ENCODE peak calls at places on chromosome 7, in six cellular contexts. D is SK-N-MC; A is HEK293T; S is cardiac septum; K is head of caudate nucleus; G is CD8-positive, alpha-beta T cell. F is an unnamed sample.

GRCh38 chr7:80253653-80254052 is 119.0 kb downstream of the GNAI1 start:
- DNase-seq in D (no peak), A (no peak), S (no peak), K (no peak), G (no peak), F (no peak)

GRCh38 chr7:96084880-96085551 is 236.9 kb downstream of the SLC25A13 start:
- DNase-seq in D (no peak), A (no peak), S (no peak), K (no peak), G (no peak), F (no peak)

GRCh38 chr7:132275811-132276210 is 300.5 kb downstream of the PLXNA4 start:
- DNase-seq in D (no peak), A (no peak), S (no peak), K (no peak), G (no peak), F (no peak)

GRCh38 chr7:152674860-152675760 is 831 bp downstream of the XRCC2 start:
- DNase-seq in D (peak), A (peak), S (no peak), K (no peak), G (no peak), F (peak)

GRCh38 chr7:140977351-140978140 is 37.2 kb downstream of the MRPS33 start:
- DNase-seq in D (no peak), A (no peak), S (no peak), K (no peak), G (no peak), F (no peak)

GRCh38 chr7:130560972-130561371 is 69.1 kb downstream of the MEST start:
- DNase-seq in D (peak), A (peak), S (no peak), K (no peak), G (no peak), F (no peak)

GRCh38 chr7:21318190-21318915 is 109.5 kb upstream of the SP4 start:
- DNase-seq in D (no peak), A (no peak), S (no peak), K (no peak), G (no peak), F (no peak)

GRCh38 chr7:131546126-131546525 is 10.3 kb downstream of the PODXL start:
- DNase-seq in D (no peak), A (no peak), S (peak), K (no peak), G (no peak), F (no peak)

GRCh38 chr7:34900891-34901493 is 136.3 kb downstream of the DPY19L1 start:
- DNase-seq in D (no peak), A (peak), S (no peak), K (no peak), G (no peak), F (peak)

GRCh38 chr7:24812313-24812945 is 55.2 kb upstream of the GSDME start:
- DNase-seq in D (no peak), A (peak), S (no peak), K (no peak), G (peak), F (peak)

GRCh38 chr7:28078036-28078901 is 102.3 kb downstream of the JAZF1 start:
- DNase-seq in D (no peak), A (peak), S (no peak), K (no peak), G (peak), F (peak)

GRCh38 chr7:85890244-85890811 is 703.5 kb upstream of the SEMA3D start:
- DNase-seq in D (peak), A (peak), S (no peak), K (no peak), G (no peak), F (peak)

GRCh38 chr7:41481353-41481752 is 221.5 kb downstream of the INHBA start:
- DNase-seq in D (no peak), A (no peak), S (no peak), K (no peak), G (no peak), F (no peak)

GRCh38 chr7:47188653-47189315 is 393.1 kb downstream of the TNS3 start:
- DNase-seq in D (no peak), A (no peak), S (no peak), K (no peak), G (no peak), F (peak)

GRCh38 chr7:2030475-2031456 is 202.0 kb downstream of the MAD1L1 start:
- DNase-seq in D (no peak), A (no peak), S (peak), K (no peak), G (peak), F (peak)

GRCh38 chr7:116236020-116236630 is 25.8 kb downstream of the TES start:
- DNase-seq in D (peak), A (no peak), S (no peak), K (peak), G (peak), F (peak)

GRCh38 chr7:158814637-158815036 is 14.7 kb downstream of the ESYT2 start:
- DNase-seq in D (no peak), A (no peak), S (no peak), K (no peak), G (peak), F (no peak)

GRCh38 chr7:111796671-111797070 is 234.4 kb upstream of the IMMP2L start:
- DNase-seq in D (no peak), A (no peak), S (no peak), K (no peak), G (no peak), F (no peak)

GRCh38 chr7:46934198-46934825 is 647.6 kb downstream of the TNS3 start:
- DNase-seq in D (no peak), A (no peak), S (no peak), K (no peak), G (no peak), F (no peak)

GRCh38 chr7:135744938-135745701 is 3.5 kb downstream of the FAM180A start:
- DNase-seq in D (no peak), A (no peak), S (no peak), K (no peak), G (no peak), F (no peak)

GRCh38 chr7:50362712-50363282 is 58.3 kb downstream of the IKZF1 start:
- DNase-seq in D (no peak), A (no peak), S (no peak), K (no peak), G (peak), F (no peak)

GRCh38 chr7:142637240-142637639 is 112.0 kb upstream of the PRSS1 start:
- DNase-seq in D (no peak), A (no peak), S (no peak), K (no peak), G (no peak), F (no peak)

GRCh38 chr7:135362871-135363270 is 129.2 kb downstream of the STRA8 start:
- DNase-seq in D (no peak), A (peak), S (no peak), K (no peak), G (no peak), F (no peak)

GRCh38 chr7:29457565-29457971 is 106.1 kb upstream of the PRR15 start:
- DNase-seq in D (no peak), A (no peak), S (no peak), K (peak), G (no peak), F (no peak)

GRCh38 chr7:78530351-78530750 is 731.8 kb downstream of the PHTF2 start:
- DNase-seq in D (no peak), A (no peak), S (no peak), K (peak), G (no peak), F (no peak)

GRCh38 chr7:136036336-136036735 is 59.2 kb upstream of the MTPN start:
- DNase-seq in D (no peak), A (no peak), S (no peak), K (no peak), G (no peak), F (no peak)

GRCh38 chr7:72462311-72462710 is 50.2 kb upstream of the CALN1 start:
- DNase-seq in D (no peak), A (no peak), S (no peak), K (no peak), G (no peak), F (no peak)

GRCh38 chr7:39219869-39220268 is 242.2 kb downstream of the POU6F2 start:
- DNase-seq in D (no peak), A (no peak), S (no peak), K (no peak), G (no peak), F (no peak)

GRCh38 chr7:30032310-30033125 is 4.3 kb downstream of the PLEKHA8 start:
- DNase-seq in D (no peak), A (no peak), S (no peak), K (no peak), G (no peak), F (peak)